ENCODE peak calls at places on chromosomes 7 and 10, in six cellular contexts. Q, N, A, U, F and L are unnamed samples.
A peak's percentile ranks its signal among the peaks of the same experiment; 100 is the strongest.

GRCh38 chr7:2956076-2956475 is 87.6 kb downstream of the CARD11 start:
- DNase-seq in Q (no peak), N (no peak), A (no peak), U (no peak), F (no peak), L (no peak)

GRCh38 chr7:113142385-113143119 is 24.2 kb upstream of the SMIM30 start:
- DNase-seq in Q (no peak), N (no peak), A (no peak), U (no peak), F (no peak), L (no peak)

GRCh38 chr7:101165075-101165957 is at the start of gene VGF:
- DNase-seq in Q (peak; percentile 99), N (peak; percentile 96), A (peak; percentile 80), U (peak; percentile 96), F (peak; percentile 93), L (peak; percentile 98)

GRCh38 chr7:129225206-129225930 is 538 bp downstream of the AHCYL2 start:
- DNase-seq in Q (peak; percentile 77), N (peak; percentile 80), A (no peak), U (peak; percentile 73), F (peak; percentile 39), L (peak; percentile 51)

GRCh38 chr7:98463837-98464557 is 63.1 kb upstream of the BAIAP2L1 start:
- DNase-seq in Q (no peak), N (no peak), A (no peak), U (no peak), F (no peak), L (no peak)

GRCh38 chr10:72043016-72043834 is 45.1 kb downstream of the SPOCK2 start:
- DNase-seq in Q (no peak), N (no peak), A (no peak), U (no peak), F (no peak), L (no peak)

GRCh38 chr10:46550795-46551700 is 5.4 kb downstream of the GPRIN2 start:
- DNase-seq in Q (no peak), N (peak; percentile 41), A (no peak), U (no peak), F (no peak), L (no peak)

GRCh38 chr7:13850185-13850752 is 139.2 kb downstream of the ETV1 start:
- DNase-seq in Q (no peak), N (no peak), A (peak; percentile 98), U (no peak), F (no peak), L (peak; percentile 38)

GRCh38 chr7:105530126-105530525 is 1.9 kb upstream of the RINT1 start:
- DNase-seq in Q (no peak), N (no peak), A (no peak), U (no peak), F (no peak), L (no peak)

GRCh38 chr7:133077394-133077793 is 4.5 kb downstream of the CHCHD3 start:
- DNase-seq in Q (no peak), N (no peak), A (no peak), U (no peak), F (no peak), L (no peak)

GRCh38 chr7:88239852-88240251 is 20.0 kb upstream of the SRI start:
- DNase-seq in Q (no peak), N (no peak), A (no peak), U (no peak), F (no peak), L (no peak)

GRCh38 chr7:159022238-159022993 is 122.3 kb downstream of the VIPR2 start:
- DNase-seq in Q (no peak), N (no peak), A (no peak), U (no peak), F (no peak), L (no peak)

GRCh38 chr10:132065491-132066105 is at the start of gene JAKMIP3:
- DNase-seq in Q (peak; percentile 53), N (no peak), A (peak; percentile 77), U (no peak), F (no peak), L (no peak)

GRCh38 chr7:26533163-26533562 is 241.5 kb downstream of the SNX10 start:
- DNase-seq in Q (no peak), N (no peak), A (no peak), U (no peak), F (no peak), L (no peak)

GRCh38 chr10:16049775-16050174 is 189.5 kb upstream of the MINDY3 start:
- DNase-seq in Q (no peak), N (no peak), A (no peak), U (no peak), F (no peak), L (no peak)

GRCh38 chr10:89853796-89854195 is 152.4 kb downstream of the KIF20B start:
- DNase-seq in Q (peak; percentile 55), N (no peak), A (no peak), U (no peak), F (peak; percentile 18), L (no peak)
- TF ChIP-seq CTCF in Q (peak; percentile 67), N (no peak), A (no peak), U (no peak), F (peak; percentile 56), L (peak; percentile 8)

DNA sequence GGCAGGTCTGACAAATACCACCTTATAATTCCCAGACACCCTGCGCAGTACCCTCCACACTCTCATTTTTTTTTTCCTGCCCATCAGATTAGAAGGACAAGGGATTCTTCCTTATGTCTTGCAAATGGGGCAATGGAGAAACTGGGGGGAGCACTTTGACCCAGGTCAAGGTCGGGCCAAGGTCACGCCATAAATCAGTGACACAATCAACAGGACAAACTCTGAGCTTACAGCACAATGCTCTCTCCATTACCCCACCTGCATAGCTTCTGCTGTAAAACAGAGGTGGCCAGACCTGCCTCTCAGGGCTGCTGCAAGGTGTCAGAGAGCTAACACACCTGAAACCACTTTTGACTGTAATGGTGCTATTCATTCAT is 254.3 kb upstream of the ZMIZ1 start:
- DNase-seq in Q (no peak), N (no peak), A (no peak), U (no peak), F (no peak), L (no peak)
- TF ChIP-seq CTCF in Q (no peak), N (no peak), A (no peak), U (no peak), F (no peak), L (no peak)

GRCh38 chr10:110568055-110568735 is 700 bp downstream of the SMC3 start:
- DNase-seq in Q (peak; percentile 80), N (peak; percentile 64), A (no peak), U (peak; percentile 69), F (peak; percentile 39), L (peak; percentile 19)

GRCh38 chr10:110569120-110569519 is 1.6 kb downstream of the SMC3 start:
- DNase-seq in Q (no peak), N (no peak), A (no peak), U (no peak), F (no peak), L (no peak)

GRCh38 chr10:110566472-110567200 is 859 bp upstream of the SMC3 start:
- DNase-seq in Q (peak; percentile 43), N (no peak), A (no peak), U (no peak), F (no peak), L (no peak)

GRCh38 chr10:110569736-110570135 is 2.2 kb downstream of the SMC3 start:
- DNase-seq in Q (no peak), N (no peak), A (no peak), U (no peak), F (no peak), L (no peak)

GRCh38 chr10:110567201-110568054 is at the start of gene SMC3:
- DNase-seq in Q (peak; percentile 99), N (peak; percentile 93), A (peak; percentile 89), U (peak; percentile 96), F (peak; percentile 92), L (peak; percentile 82)
- TF ChIP-seq CTCF in Q (no peak), N (no peak), A (no peak), U (no peak), F (no peak), L (no peak)

DNA sequence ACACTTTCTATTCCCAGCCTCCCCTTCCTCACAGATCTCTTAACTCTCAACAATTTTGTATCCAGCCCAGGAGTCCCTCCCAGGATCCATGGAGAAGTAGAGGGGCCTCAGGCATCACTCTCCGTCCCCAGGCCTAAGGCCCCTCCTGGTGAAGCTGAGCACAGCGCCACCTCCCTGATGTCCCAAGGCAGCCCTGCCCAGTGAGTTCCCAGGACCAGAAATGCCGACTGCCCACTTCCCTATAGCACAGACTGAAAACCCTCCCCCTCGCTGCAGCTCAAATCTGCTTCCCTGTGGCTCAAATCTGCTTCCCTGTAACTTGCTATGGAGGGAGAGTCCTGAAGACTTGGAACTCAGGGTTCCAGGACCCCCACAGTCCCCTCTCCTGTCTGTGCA is 35.6 kb downstream of the YKT6 start:
- DNase-seq in Q (peak; percentile 66), N (no peak), A (no peak), U (no peak), F (no peak), L (no peak)
- TF ChIP-seq CTCF in Q (peak; percentile 42), N (no peak), A (no peak), U (no peak), F (no peak), L (no peak)

GRCh38 chr10:70969188-70969587 is 80.8 kb upstream of the PCBD1 start:
- DNase-seq in Q (peak; percentile 53), N (no peak), A (no peak), U (no peak), F (no peak), L (no peak)
- TF ChIP-seq CTCF in Q (no peak), N (no peak), A (no peak), U (no peak), F (no peak), L (no peak)

GRCh38 chr10:121216295-121216694 is 365.1 kb downstream of the WDR11 start:
- DNase-seq in Q (no peak), N (no peak), A (no peak), U (no peak), F (no peak), L (no peak)

GRCh38 chr10:121217331-121217730 is 366.2 kb downstream of the WDR11 start:
- DNase-seq in Q (no peak), N (no peak), A (no peak), U (no peak), F (no peak), L (no peak)

GRCh38 chr10:121213436-121213835 is 362.3 kb downstream of the WDR11 start:
- DNase-seq in Q (no peak), N (no peak), A (no peak), U (no peak), F (no peak), L (no peak)

GRCh38 chr10:121221991-121222390 is 370.8 kb downstream of the WDR11 start:
- DNase-seq in Q (peak; percentile 26), N (no peak), A (no peak), U (no peak), F (no peak), L (no peak)

DNA sequence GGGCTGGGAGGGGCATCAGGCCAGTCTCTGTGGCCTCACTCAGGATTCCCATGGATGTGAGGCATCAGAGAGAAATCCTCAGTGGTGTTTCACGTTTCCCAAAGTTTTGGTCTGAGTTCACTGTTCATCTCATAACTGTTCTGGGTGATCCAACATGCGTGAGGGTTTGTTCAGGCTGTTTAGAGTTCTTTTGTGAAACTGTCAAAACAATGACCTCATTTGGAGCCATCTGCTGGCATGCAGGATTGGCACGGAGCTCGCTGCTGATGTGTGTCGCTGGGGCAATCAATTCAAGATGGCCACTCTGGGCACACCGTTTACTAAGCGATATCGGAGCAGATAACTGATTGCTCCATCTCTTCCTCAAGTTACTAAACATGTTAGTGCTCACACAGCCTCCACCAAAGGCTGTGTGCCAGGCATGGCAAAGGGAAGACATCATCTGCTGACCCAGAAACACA is 365.6 kb downstream of the WDR11 start:
- DNase-seq in Q (no peak), N (no peak), A (no peak), U (no peak), F (no peak), L (no peak)
- TF ChIP-seq CTCF in Q (no peak), N (no peak), A (no peak), U (no peak), F (no peak), L (no peak)

GRCh38 chr10:21494221-21495001 is 31.1 kb downstream of the SKIDA1 start:
- DNase-seq in Q (peak; percentile 67), N (peak; percentile 58), A (no peak), U (peak; percentile 42), F (no peak), L (peak; percentile 60)
- TF ChIP-seq CTCF in Q (peak; percentile 28), N (no peak), A (no peak), U (no peak), F (no peak), L (no peak)